ENCODE peak calls at places on chromosomes 6 and 20, in nine cellular contexts. Z is D341Med; B is activated T-helper 2 cell treated with anti-CD3 and anti-CD28 coated beads, Interferon-gamma antibody, Interleukin-2, Interleukin-4, amounts not matched to agents 10 μg/mL and 5 μg/mL and 100 μg/mL, durations not matched to agents 14 hours and 24 hours and 36 hours; P is SK-N-DZ; V is cardiac muscle cell; I is heart left ventricle; M is T-helper 2 cell; F is epithelial cell of prostate; Q is NCI-H774. U is an unnamed sample.

GRCh38 chr20:49894073-49894470 is 21.3 kb downstream of the SPATA2 start:
- DNase-seq in Z (no peak), F (no peak), Q (no peak), M (no peak), B (no peak), V (no peak), P (no peak), I (no peak), U (no peak)

GRCh38 chr6:31659649-31660223 is 842 bp downstream of the C6orf47 start:
- DNase-seq in Z (no peak), Q (peak), V (peak), F (no peak), I (no peak), B (no peak), M (no peak), P (no peak), U (no peak)

GRCh38 chr6:70469965-70470364 is 56.7 kb downstream of the FAM135A start:
- DNase-seq in V (no peak), M (no peak), Q (no peak), F (no peak), B (no peak), I (no peak), P (no peak), Z (no peak), U (no peak)

GRCh38 chr6:85751374-85752055 is 108.8 kb upstream of the SYNCRIP start:
- DNase-seq in B (no peak), I (no peak), M (no peak), F (no peak), V (no peak), P (no peak), Z (no peak), Q (no peak), U (no peak)

GRCh38 chr6:73800997-73801396 is 105.0 kb downstream of the CD109 start:
- DNase-seq in Q (no peak), B (no peak), Z (no peak), I (no peak), F (no peak), M (no peak), V (no peak), P (no peak), U (no peak)

GRCh38 chr6:5416250-5416649 is 154.9 kb downstream of the FARS2 start:
- DNase-seq in V (peak), P (peak), M (no peak), Q (no peak), Z (no peak), F (no peak), I (no peak), B (no peak), U (no peak)

GRCh38 chr20:62014889-62015375 is 50.7 kb downstream of the TAF4 start:
- DNase-seq in Q (no peak), M (no peak), F (no peak), V (no peak), P (no peak), Z (no peak), I (no peak), B (no peak), U (no peak)

GRCh38 chr6:40997256-40997957 is 41.6 kb downstream of the UNC5CL start:
- DNase-seq in Q (peak), I (no peak), V (peak), B (no peak), M (no peak), P (no peak), Z (no peak), F (no peak), U (no peak)

GRCh38 chr6:161091151-161091550 is 99.6 kb downstream of the MAP3K4 start:
- DNase-seq in P (no peak), F (no peak), M (no peak), B (no peak), Z (no peak), Q (no peak), I (no peak), V (no peak), U (no peak)

GRCh38 chr6:113668712-113669408 is 188.3 kb upstream of the MARCKS start:
- DNase-seq in M (no peak), I (no peak), F (no peak), P (no peak), B (no peak), V (no peak), Q (peak), Z (no peak), U (no peak)

GRCh38 chr20:46304852-46305251 is 3.4 kb downstream of the CDH22 start:
- DNase-seq in M (no peak), Z (no peak), V (no peak), P (no peak), I (no peak), B (no peak), Q (no peak), F (no peak), U (no peak)

GRCh38 chr20:23413862-23414422 is 7.3 kb downstream of the NAPB start:
- DNase-seq in V (no peak), P (no peak), Q (no peak), Z (no peak), I (no peak), F (no peak), B (no peak), M (no peak), U (no peak)

GRCh38 chr20:3896302-3896701 is 7.1 kb downstream of the PANK2 start:
- DNase-seq in Q (no peak), I (no peak), V (no peak), F (no peak), B (no peak), Z (no peak), P (no peak), M (no peak), U (no peak)

GRCh38 chr6:74479420-74479819 is 726.4 kb downstream of the COL12A1 start:
- DNase-seq in M (no peak), I (no peak), V (no peak), F (no peak), Z (no peak), Q (no peak), P (no peak), B (no peak), U (no peak)

GRCh38 chr20:433300-433975 is 25.3 kb downstream of the RBCK1 start:
- DNase-seq in V (no peak), M (no peak), I (no peak), Q (no peak), F (peak), Z (no peak), P (no peak), B (peak), U (no peak)

GRCh38 chr6:79377047-79377446 is 142.6 kb upstream of the HMGN3 start:
- DNase-seq in F (no peak), V (no peak), I (no peak), M (no peak), Q (peak), Z (no peak), B (no peak), P (no peak), U (no peak)

GRCh38 chr20:11686900-11687543 is 230.7 kb upstream of the BTBD3 start:
- DNase-seq in P (no peak), F (no peak), V (peak), Q (peak), Z (peak), B (no peak), M (no peak), I (peak), U (no peak)

GRCh38 chr20:45798935-45799642 is 7.3 kb downstream of the DNTTIP1 start:
- DNase-seq in P (peak), B (peak), Z (peak), F (no peak), M (no peak), I (no peak), V (peak), Q (peak), U (peak)

GRCh38 chr6:90537723-90538407 is 49.0 kb downstream of the MAP3K7 start:
- DNase-seq in Z (no peak), F (no peak), I (no peak), P (no peak), B (no peak), V (peak), M (no peak), Q (no peak), U (no peak)

GRCh38 chr6:3963404-3963803 is 114.2 kb downstream of the FAM50B start:
- DNase-seq in M (no peak), I (no peak), B (no peak), V (no peak), Q (no peak), Z (no peak), F (no peak), P (no peak), U (no peak)

GRCh38 chr6:40187654-40188053 is 253.4 kb upstream of the MOCS1 start:
- DNase-seq in P (no peak), V (no peak), Z (no peak), B (no peak), F (no peak), M (no peak), Q (no peak), I (no peak), U (no peak)

GRCh38 chr20:40868568-40869223 is 159.9 kb upstream of the TOP1 start:
- DNase-seq in Z (no peak), B (no peak), F (no peak), M (no peak), P (no peak), Q (no peak), I (no peak), V (no peak), U (peak)

GRCh38 chr6:14717307-14717706 is 528.6 kb upstream of the JARID2 start:
- DNase-seq in Z (no peak), B (no peak), Q (no peak), P (no peak), M (no peak), V (no peak), F (no peak), I (no peak), U (no peak)

GRCh38 chr20:23367770-23368169 is 5.8 kb downstream of the GZF1 start:
- DNase-seq in M (no peak), P (no peak), I (no peak), Q (no peak), V (no peak), B (no peak), F (peak), Z (no peak), U (no peak)

GRCh38 chr20:63064745-63065711 is 58.3 kb upstream of the BHLHE23 start:
- DNase-seq in Q (peak), F (no peak), V (no peak), Z (peak), M (no peak), I (peak), B (no peak), P (no peak), U (no peak)

GRCh38 chr20:22226849-22227248 is 357.5 kb downstream of the FOXA2 start:
- DNase-seq in V (no peak), Q (no peak), Z (no peak), I (no peak), M (no peak), F (no peak), B (no peak), P (no peak), U (no peak)

GRCh38 chr6:157552171-157552747 is 171.3 kb downstream of the ZDHHC14 start:
- DNase-seq in I (no peak), P (no peak), Z (no peak), B (no peak), M (no peak), Q (no peak), V (no peak), F (no peak), U (no peak)

GRCh38 chr20:21323640-21324039 is 20.5 kb downstream of the XRN2 start:
- DNase-seq in Z (no peak), P (no peak), B (no peak), F (peak), M (no peak), Q (no peak), V (no peak), I (no peak), U (no peak)

GRCh38 chr20:31836853-31837608 is 8.4 kb downstream of the FOXS1 start:
- DNase-seq in B (no peak), F (no peak), P (peak), M (no peak), Q (no peak), Z (no peak), I (no peak), V (no peak), U (no peak)

GRCh38 chr6:14804444-14805210 is 441.2 kb upstream of the JARID2 start:
- DNase-seq in B (no peak), I (peak), P (peak), V (peak), M (no peak), F (no peak), Q (no peak), Z (no peak), U (peak)

GRCh38 chr6:6736753-6737654 is 148.5 kb downstream of the LY86 start:
- DNase-seq in M (no peak), B (no peak), Z (no peak), Q (no peak), I (peak), F (no peak), V (no peak), P (peak), U (peak)

GRCh38 chr6:8628063-8628462 is 192.7 kb upstream of the SLC35B3 start:
- DNase-seq in Q (no peak), B (no peak), M (no peak), I (no peak), P (no peak), V (no peak), Z (no peak), F (peak), U (no peak)

GRCh38 chr20:35673884-35674283 is 9.2 kb upstream of the CPNE1 start:
- DNase-seq in I (no peak), Q (no peak), B (no peak), Z (no peak), M (no peak), V (no peak), P (no peak), F (no peak), U (no peak)

GRCh38 chr6:52243282-52243893 is 912 bp downstream of the IL17F start:
- DNase-seq in F (no peak), V (no peak), B (no peak), P (no peak), Z (no peak), Q (no peak), M (no peak), I (no peak), U (no peak)

GRCh38 chr6:5034328-5034727 is 30.5 kb upstream of the RPP40 start:
- DNase-seq in V (no peak), P (no peak), B (no peak), Z (no peak), M (no peak), F (no peak), Q (no peak), I (no peak), U (no peak)

GRCh38 chr6:47447726-47448125 is 29.9 kb upstream of the CD2AP start:
- DNase-seq in P (no peak), F (no peak), M (no peak), B (no peak), I (no peak), Z (no peak), Q (no peak), V (no peak), U (no peak)

GRCh38 chr20:41424546-41424945 is 57.9 kb upstream of the EMILIN3 start:
- DNase-seq in Q (no peak), B (no peak), Z (no peak), F (no peak), M (no peak), P (no peak), V (no peak), I (no peak), U (no peak)

GRCh38 chr6:67219336-67219735 is 1415.7 kb upstream of the ADGRB3 start:
- DNase-seq in I (no peak), B (no peak), Q (no peak), Z (no peak), F (no peak), V (no peak), P (no peak), M (no peak), U (no peak)

GRCh38 chr20:13995086-13995665 is at the start of gene MACROD2:
- DNase-seq in Q (peak), P (peak), Z (peak), B (peak), M (no peak), V (peak), F (peak), I (peak), U (peak)

GRCh38 chr6:21386744-21387143 is 206.8 kb upstream of the SOX4 start:
- DNase-seq in P (no peak), B (no peak), F (peak), V (no peak), Z (no peak), M (no peak), I (no peak), Q (no peak), U (no peak)